ENCODE peak calls at places on chromosome 10, in seven cellular contexts. S is HepG2, O is HCT116, D is SK-N-SH, I is H1, F is K562, H is GM12878. P is an unnamed sample. For H3K36me3, the result is how much of the 10 kb centered on the place peaks cover.

GRCh38 chr10:1434912-1435692 is 302.2 kb downstream of the ADARB2 start:
- DNase-seq in S (no peak), O (no peak), D (no peak), I (no peak), F (no peak), H (no peak), P (no peak)

GRCh38 chr10:133359554-133359971 is 1.7 kb upstream of the FUOM start:
- DNase-seq in S (peak), O (no peak), D (peak), I (no peak), F (peak), H (no peak), P (no peak)

GRCh38 chr10:88114368-88114767 is 250.9 kb downstream of the PTEN start:
- DNase-seq in S (peak), O (peak), D (peak), I (no peak), F (peak), H (no peak), P (peak)

GRCh38 chr10:68208424-68209042 is 23.4 kb downstream of the ATOH7 start:
- DNase-seq in S (peak), O (peak), D (peak), I (peak), F (peak), H (peak), P (peak)

GRCh38 chr10:114405011-114405350 is 679 bp upstream of the AFAP1L2 start:
- DNase-seq in S (no peak), O (no peak), D (no peak), I (no peak), F (no peak), H (no peak), P (no peak)

GRCh38 chr10:133178357-133179127 is 18.5 kb downstream of the KNDC1 start:
- DNase-seq in S (no peak), O (no peak), D (no peak), I (no peak), F (no peak), H (no peak), P (no peak)

GRCh38 chr10:97726636-97727178 is 10.2 kb upstream of the ZFYVE27 start:
- DNase-seq in S (peak), O (no peak), D (no peak), I (no peak), F (no peak), H (no peak), P (no peak)

GRCh38 chr10:100163704-100164621 is 21.9 kb downstream of the ERLIN1 start:
- DNase-seq in S (peak), O (no peak), D (no peak), I (no peak), F (no peak), H (no peak), P (no peak)

GRCh38 chr10:75569506-75569905 is 138.1 kb downstream of the LRMDA start:
- DNase-seq in S (no peak), O (no peak), D (no peak), I (no peak), F (no peak), H (no peak), P (no peak)

GRCh38 chr10:6956562-6956961 is 376.5 kb upstream of the PRKCQ start:
- DNase-seq in S (no peak), O (no peak), D (no peak), I (no peak), F (no peak), H (no peak), P (no peak)

GRCh38 chr10:29811751-29812427 is 177.1 kb upstream of the SVIL start:
- DNase-seq in S (no peak), O (no peak), D (peak), I (no peak), F (no peak), H (no peak), P (no peak)

GRCh38 chr10:8485032-8485431 is 430.5 kb downstream of the GATA3 start:
- DNase-seq in S (no peak), O (no peak), D (no peak), I (no peak), F (no peak), H (no peak), P (no peak)

DNA sequence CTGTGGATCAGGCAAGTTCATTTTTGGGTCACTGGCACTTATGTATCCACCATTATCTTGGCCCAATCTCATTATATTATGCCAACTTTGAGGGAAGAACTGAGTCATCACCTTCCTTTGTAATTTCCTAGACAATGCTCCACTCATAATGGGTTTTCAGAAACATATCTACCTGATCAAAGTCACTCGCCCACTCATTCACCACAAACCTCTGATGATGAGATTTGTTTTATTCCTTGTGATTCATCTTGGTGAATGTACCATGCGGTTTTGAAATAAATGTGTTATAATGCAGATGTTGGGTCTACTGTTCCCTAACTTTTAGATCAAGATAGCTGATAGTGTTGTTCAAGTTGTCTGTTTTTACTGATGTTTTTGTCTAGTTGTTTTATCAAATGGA is 525.9 kb downstream of the KIF20B start:
- DNase-seq in S (no peak), O (peak), D (no peak), I (no peak), F (no peak), H (no peak), P (no peak)
- TF ChIP-seq YY1 in S (no peak), O (no peak), D (no peak), I (no peak), F (no peak), H (no peak), P (no peak)

DNA sequence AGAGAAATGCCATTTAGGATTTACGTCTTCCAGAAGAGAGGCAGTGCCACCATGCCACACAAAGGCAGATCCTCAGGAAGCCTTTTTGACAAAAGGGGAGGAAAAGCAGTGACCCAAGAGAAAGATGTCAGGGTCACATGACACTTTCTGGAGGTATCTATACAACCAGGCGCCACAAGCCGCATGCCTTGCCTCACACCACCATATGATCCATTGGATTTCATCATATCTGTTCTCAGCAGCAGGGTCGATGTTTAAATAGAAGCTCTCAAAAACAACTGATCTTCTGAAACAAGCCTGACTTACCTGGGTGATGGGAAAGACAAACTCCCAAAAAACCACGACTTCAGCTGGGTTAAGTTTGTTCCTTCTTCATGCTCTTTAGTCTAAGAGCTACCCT is 52.5 kb upstream of the UNC5B start:
- DNase-seq in S (no peak), O (no peak), D (no peak), I (no peak), F (no peak), H (no peak), P (no peak)
- H3K36me3 ChIP-seq in S (under half), O (under half), D (under half), I (under half), F (under half), H (under half), P (under half)

DNA sequence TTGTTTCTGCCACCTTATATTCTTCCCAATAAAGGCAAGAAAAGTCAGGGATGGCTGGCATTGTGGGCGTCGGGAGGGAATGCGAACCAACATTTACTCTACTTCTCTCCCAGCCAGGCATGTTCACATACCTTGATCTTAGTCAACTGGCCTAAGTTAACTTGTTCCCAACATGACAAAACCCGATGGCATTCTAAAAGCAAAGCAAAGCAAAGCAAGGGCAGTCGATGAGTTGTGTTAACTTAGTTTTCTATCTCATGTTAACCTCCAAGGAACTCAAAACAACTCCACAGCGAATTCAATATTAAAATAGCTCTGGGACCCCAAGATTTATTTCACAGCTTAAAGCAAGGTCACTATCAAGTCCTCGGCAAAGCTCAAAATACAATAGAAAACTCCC is 1.2 kb upstream of the CCNY start:
- DNase-seq in S (peak), O (no peak), D (no peak), I (no peak), F (no peak), H (no peak), P (no peak)
- TF ChIP-seq YY1 in S (no peak), O (no peak), D (no peak), I (no peak), F (no peak), H (no peak), P (no peak)

DNA sequence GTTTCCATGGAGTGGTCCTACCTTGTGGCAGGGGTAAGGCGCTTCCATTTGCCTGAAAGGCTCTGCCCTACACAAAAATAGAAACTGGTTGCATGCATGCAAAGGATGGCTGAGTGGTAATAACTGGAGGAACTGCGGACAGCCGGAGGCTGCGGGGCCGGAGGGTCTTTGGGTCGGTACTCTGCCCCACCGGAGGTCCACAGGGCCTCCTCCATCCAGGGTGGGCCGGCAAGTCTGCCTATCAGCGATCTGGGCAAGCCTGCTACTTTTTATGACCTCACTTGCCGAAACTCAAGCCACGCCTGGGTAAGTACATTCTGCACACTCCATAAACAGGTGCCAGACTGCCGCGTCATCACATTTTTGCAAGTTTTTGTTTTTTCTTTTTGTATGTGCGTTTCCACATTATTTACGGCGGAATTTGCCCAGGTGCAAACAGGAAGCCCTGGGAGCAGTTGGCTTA is 30.0 kb downstream of the TACC2 start:
- DNase-seq in S (no peak), O (no peak), D (no peak), I (no peak), F (no peak), H (no peak), P (no peak)
- H3K36me3 ChIP-seq in S (under half), O (under half), D (under half), I (under half), F (under half), H (under half), P (under half)

GRCh38 chr10:44882146-44882720 is 28.9 kb upstream of the TMEM72 start:
- DNase-seq in S (no peak), O (no peak), D (no peak), I (no peak), F (no peak), H (no peak), P (no peak)
- TF ChIP-seq YY1 in S (no peak), O (no peak), D (no peak), I (no peak), F (no peak), H (no peak), P (no peak)

DNA sequence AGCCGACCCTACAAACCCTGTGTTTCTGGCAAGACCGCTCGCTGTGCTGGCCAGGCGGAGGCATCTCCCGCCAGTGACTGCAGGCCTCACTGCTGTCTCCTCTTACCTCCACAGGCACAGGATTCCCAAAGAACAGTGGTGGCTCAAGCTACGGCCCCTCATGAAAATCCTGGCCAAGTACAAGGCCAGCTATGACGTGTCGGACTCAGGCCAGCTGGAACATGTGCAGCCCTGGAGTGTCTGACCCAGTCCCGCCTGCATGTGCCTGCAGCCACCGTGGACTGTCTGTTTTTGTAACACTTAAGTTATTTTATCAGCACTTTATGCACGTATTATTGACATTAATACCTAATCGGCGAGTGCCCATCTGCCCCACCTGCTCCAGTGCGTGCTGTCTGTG is 36.2 kb downstream of the PITRM1 start:
- DNase-seq in S (no peak), O (no peak), D (no peak), I (no peak), F (no peak), H (no peak), P (no peak)
- H3K36me3 ChIP-seq in S (under half), O (half or more), D (half or more), I (half or more), F (half or more), H (under half), P (half or more)

GRCh38 chr10:51419416-51420093 is 279.8 kb downstream of the CSTF2T start:
- DNase-seq in S (no peak), O (no peak), D (no peak), I (no peak), F (no peak), H (no peak), P (no peak)

GRCh38 chr10:51423121-51423452 is 276.3 kb downstream of the CSTF2T start:
- DNase-seq in S (no peak), O (no peak), D (no peak), I (no peak), F (no peak), H (no peak), P (no peak)

GRCh38 chr10:51421853-51422252 is 277.5 kb downstream of the CSTF2T start:
- DNase-seq in S (no peak), O (no peak), D (no peak), I (no peak), F (no peak), H (no peak), P (no peak)

GRCh38 chr10:51425431-51425830 is 274.0 kb downstream of the CSTF2T start:
- DNase-seq in S (no peak), O (no peak), D (peak), I (no peak), F (no peak), H (no peak), P (no peak)

DNA sequence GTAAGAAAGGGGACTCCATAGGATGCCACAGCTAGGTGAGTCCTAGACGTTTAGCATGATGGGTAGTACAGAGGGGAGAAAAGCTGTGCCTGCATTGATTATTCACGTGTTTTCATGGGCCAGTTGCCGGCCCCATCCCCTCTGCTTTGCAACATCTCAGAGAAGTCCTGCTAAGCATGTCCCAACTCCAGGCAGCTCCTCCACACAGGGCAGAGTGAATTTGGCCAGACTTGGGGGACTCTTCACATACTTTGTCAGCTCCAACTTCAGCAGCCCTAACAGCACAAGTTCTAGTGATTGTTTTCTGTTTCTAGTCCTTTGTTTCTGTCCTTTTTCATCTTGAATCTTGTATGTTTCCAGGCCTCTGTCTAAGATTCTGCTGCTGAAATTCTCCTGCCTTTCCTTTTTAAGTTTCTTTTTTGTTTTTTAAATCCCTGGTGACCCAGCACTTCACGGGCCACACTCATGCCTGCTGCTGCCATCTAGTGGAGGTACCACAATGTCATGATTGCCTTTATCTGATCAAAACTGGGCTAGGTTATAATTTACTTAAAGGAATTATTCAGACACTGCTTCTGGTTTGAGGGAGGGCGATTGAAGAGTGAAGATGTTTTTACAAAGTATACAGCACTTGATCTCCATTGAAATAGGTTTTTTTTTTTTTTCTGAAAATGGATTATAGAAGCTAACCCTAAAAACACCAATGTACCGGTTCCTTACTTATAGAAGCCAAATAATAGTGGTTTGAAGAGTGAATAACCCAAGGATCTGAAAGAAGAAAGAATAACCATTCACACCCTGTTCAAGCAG is 276.9 kb downstream of the CSTF2T start:
- DNase-seq in S (peak), O (peak), D (peak), I (peak), F (peak), H (peak), P (peak)
- TF ChIP-seq YY1 in S (no peak), O (no peak), D (no peak), I (no peak), F (no peak), H (no peak), P (no peak)

GRCh38 chr10:80283119-80283518 is 6.3 kb downstream of the MAT1A start:
- DNase-seq in S (no peak), O (no peak), D (no peak), I (no peak), F (peak), H (no peak), P (no peak)
- H3K36me3 ChIP-seq in S (under half), O (under half), D (under half), I (under half), F (under half), H (under half), P (under half)

DNA sequence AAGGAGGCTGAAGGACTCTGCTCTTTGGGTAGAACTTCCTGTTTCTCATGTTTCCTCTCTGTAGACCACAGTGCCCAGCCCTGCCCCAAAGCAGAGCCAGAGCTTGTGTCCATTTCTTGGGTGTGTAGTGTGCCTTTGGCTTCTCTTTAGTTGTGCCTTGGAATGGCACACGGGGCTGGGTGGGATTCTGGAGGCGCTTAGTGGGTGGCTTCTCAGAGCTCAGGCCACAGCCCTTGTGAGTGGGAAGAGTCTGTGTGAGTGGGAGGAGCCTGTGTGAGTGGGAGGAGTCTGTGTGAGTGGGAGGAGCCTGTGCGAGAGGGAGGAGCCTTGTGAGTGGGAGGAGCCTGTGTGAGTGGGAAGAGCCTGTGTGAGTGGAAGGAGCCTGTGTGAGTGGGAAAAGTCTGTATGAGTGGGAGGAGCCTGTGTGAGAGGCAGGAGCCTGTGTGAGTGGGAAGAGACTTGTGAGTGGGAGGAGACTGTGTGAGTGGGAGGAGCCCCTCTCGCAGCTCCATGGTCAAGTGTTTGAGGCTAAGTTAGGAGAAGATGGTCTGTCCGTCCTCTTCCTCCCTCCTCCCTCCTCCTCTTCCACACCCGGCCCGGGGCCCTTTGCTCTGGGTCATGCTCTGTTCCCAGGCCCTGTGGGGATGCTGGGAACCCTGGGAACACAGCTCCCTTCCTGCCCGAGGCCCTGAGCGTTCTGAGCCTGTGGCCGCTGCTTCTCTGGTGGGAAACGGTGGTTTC is 153.0 kb downstream of the GRK5 start:
- DNase-seq in S (no peak), O (no peak), D (no peak), I (no peak), F (peak), H (no peak), P (no peak)
- TF ChIP-seq YY1 in S (no peak), O (no peak), D (no peak), I (no peak), F (no peak), H (no peak), P (no peak)

GRCh38 chr10:103441611-103442010 is 10.6 kb downstream of the CALHM2 start:
- DNase-seq in S (no peak), O (no peak), D (no peak), I (no peak), F (no peak), H (no peak), P (no peak)
- H3K36me3 ChIP-seq in S (half or more), O (half or more), D (half or more), I (half or more), F (half or more), H (half or more), P (half or more)